ENCODE peak calls at places on chromosomes 4 and X, in ten cellular contexts. One of them, this sample, is unnamed.

GRCh38 chr4:98448923-98449322 is 187.7 kb downstream of the RAP1GDS1 start:
- DNase-seq in tibial artery: no peak
- DNase-seq in omental fat pad: no peak
- DNase-seq in CD4-positive, alpha-beta T cell: no peak
- DNase-seq in breast epithelium: no peak
- DNase-seq in kidney epithelial cell: no peak
- DNase-seq in H9: no peak
- DNase-seq in neural progenitor cell: no peak
- DNase-seq in fibroblast of lung: no peak
- DNase-seq in cardiac fibroblast: peak
- DNase-seq in this sample: no peak

GRCh38 chrX:72126048-72126415 is 5.7 kb downstream of the RTL5 start:
- DNase-seq in cardiac fibroblast: peak
- DNase-seq in kidney epithelial cell: no peak
- DNase-seq in breast epithelium: peak
- DNase-seq in H9: no peak
- DNase-seq in tibial artery: no peak
- DNase-seq in fibroblast of lung: no peak
- DNase-seq in omental fat pad: no peak
- DNase-seq in neural progenitor cell: no peak
- DNase-seq in CD4-positive, alpha-beta T cell: no peak
- DNase-seq in this sample: no peak

GRCh38 chr4:79164961-79165610 is 160.8 kb downstream of the NAA11 start:
- DNase-seq in CD4-positive, alpha-beta T cell: no peak
- DNase-seq in breast epithelium: no peak
- DNase-seq in tibial artery: no peak
- DNase-seq in cardiac fibroblast: no peak
- DNase-seq in kidney epithelial cell: no peak
- DNase-seq in neural progenitor cell: no peak
- DNase-seq in H9: no peak
- DNase-seq in omental fat pad: no peak
- DNase-seq in fibroblast of lung: no peak
- DNase-seq in this sample: no peak

GRCh38 chrX:22742174-22742573 is 257.6 kb upstream of the DDX53 start:
- DNase-seq in breast epithelium: no peak
- DNase-seq in H9: no peak
- DNase-seq in fibroblast of lung: peak
- DNase-seq in tibial artery: no peak
- DNase-seq in cardiac fibroblast: peak
- DNase-seq in kidney epithelial cell: no peak
- DNase-seq in neural progenitor cell: no peak
- DNase-seq in CD4-positive, alpha-beta T cell: no peak
- DNase-seq in omental fat pad: no peak
- DNase-seq in this sample: no peak

GRCh38 chr4:186144180-186144579 is 39.7 kb downstream of the FAM149A start:
- DNase-seq in fibroblast of lung: peak
- DNase-seq in breast epithelium: no peak
- DNase-seq in neural progenitor cell: peak
- DNase-seq in cardiac fibroblast: peak
- DNase-seq in omental fat pad: no peak
- DNase-seq in CD4-positive, alpha-beta T cell: no peak
- DNase-seq in H9: peak
- DNase-seq in tibial artery: no peak
- DNase-seq in kidney epithelial cell: no peak
- DNase-seq in this sample: peak

GRCh38 chr4:7980036-7980435 is 40.4 kb upstream of the AFAP1 start:
- DNase-seq in CD4-positive, alpha-beta T cell: no peak
- DNase-seq in cardiac fibroblast: no peak
- DNase-seq in tibial artery: no peak
- DNase-seq in omental fat pad: no peak
- DNase-seq in kidney epithelial cell: no peak
- DNase-seq in fibroblast of lung: no peak
- DNase-seq in H9: no peak
- DNase-seq in neural progenitor cell: no peak
- DNase-seq in breast epithelium: no peak
- DNase-seq in this sample: no peak

GRCh38 chrX:23403849-23404248 is 69.2 kb downstream of the PTCHD1 start:
- DNase-seq in breast epithelium: no peak
- DNase-seq in neural progenitor cell: peak
- DNase-seq in fibroblast of lung: no peak
- DNase-seq in omental fat pad: no peak
- DNase-seq in CD4-positive, alpha-beta T cell: no peak
- DNase-seq in kidney epithelial cell: no peak
- DNase-seq in cardiac fibroblast: no peak
- DNase-seq in H9: no peak
- DNase-seq in tibial artery: no peak
- DNase-seq in this sample: no peak

GRCh38 chr4:18844726-18845125 is 823.2 kb upstream of the LCORL start:
- DNase-seq in H9: no peak
- DNase-seq in breast epithelium: no peak
- DNase-seq in cardiac fibroblast: no peak
- DNase-seq in tibial artery: no peak
- DNase-seq in neural progenitor cell: no peak
- DNase-seq in kidney epithelial cell: peak
- DNase-seq in omental fat pad: no peak
- DNase-seq in fibroblast of lung: peak
- DNase-seq in CD4-positive, alpha-beta T cell: no peak
- DNase-seq in this sample: peak

GRCh38 chrX:123731258-123731986 is 1.4 kb downstream of the THOC2 start:
- DNase-seq in cardiac fibroblast: peak
- DNase-seq in CD4-positive, alpha-beta T cell: no peak
- DNase-seq in H9: no peak
- DNase-seq in fibroblast of lung: peak
- DNase-seq in omental fat pad: no peak
- DNase-seq in breast epithelium: no peak
- DNase-seq in kidney epithelial cell: no peak
- DNase-seq in tibial artery: no peak
- DNase-seq in neural progenitor cell: peak
- DNase-seq in this sample: no peak

GRCh38 chr4:72376901-72377300 is 192.1 kb downstream of the ADAMTS3 start:
- DNase-seq in omental fat pad: no peak
- DNase-seq in fibroblast of lung: no peak
- DNase-seq in kidney epithelial cell: no peak
- DNase-seq in tibial artery: no peak
- DNase-seq in cardiac fibroblast: no peak
- DNase-seq in breast epithelium: no peak
- DNase-seq in H9: no peak
- DNase-seq in neural progenitor cell: no peak
- DNase-seq in CD4-positive, alpha-beta T cell: no peak
- DNase-seq in this sample: no peak

GRCh38 chr4:169243808-169244207 is 26.9 kb downstream of the SH3RF1 start:
- DNase-seq in fibroblast of lung: peak
- DNase-seq in cardiac fibroblast: peak
- DNase-seq in breast epithelium: no peak
- DNase-seq in CD4-positive, alpha-beta T cell: no peak
- DNase-seq in tibial artery: no peak
- DNase-seq in omental fat pad: no peak
- DNase-seq in neural progenitor cell: peak
- DNase-seq in H9: no peak
- DNase-seq in kidney epithelial cell: no peak
- DNase-seq in this sample: peak

GRCh38 chr4:40473578-40474388 is 138.7 kb downstream of the CHRNA9 start:
- DNase-seq in neural progenitor cell: no peak
- DNase-seq in kidney epithelial cell: peak
- DNase-seq in fibroblast of lung: no peak
- DNase-seq in cardiac fibroblast: no peak
- DNase-seq in CD4-positive, alpha-beta T cell: no peak
- DNase-seq in H9: no peak
- DNase-seq in breast epithelium: no peak
- DNase-seq in omental fat pad: no peak
- DNase-seq in tibial artery: no peak
- DNase-seq in this sample: no peak

GRCh38 chr4:127781303-127782024 is 658 bp upstream of the HSPA4L start:
- DNase-seq in fibroblast of lung: peak
- DNase-seq in neural progenitor cell: no peak
- DNase-seq in omental fat pad: no peak
- DNase-seq in kidney epithelial cell: no peak
- DNase-seq in breast epithelium: peak
- DNase-seq in tibial artery: peak
- DNase-seq in H9: no peak
- DNase-seq in cardiac fibroblast: peak
- DNase-seq in CD4-positive, alpha-beta T cell: peak
- DNase-seq in this sample: no peak

GRCh38 chrX:119363391-119363790 is 35.7 kb upstream of the SLC25A43 start:
- DNase-seq in CD4-positive, alpha-beta T cell: no peak
- DNase-seq in tibial artery: no peak
- DNase-seq in kidney epithelial cell: no peak
- DNase-seq in neural progenitor cell: no peak
- DNase-seq in breast epithelium: no peak
- DNase-seq in H9: no peak
- DNase-seq in cardiac fibroblast: no peak
- DNase-seq in fibroblast of lung: no peak
- DNase-seq in omental fat pad: no peak
- DNase-seq in this sample: no peak

GRCh38 chrX:8803326-8803725 is 2.1 kb upstream of the FAM9A start:
- DNase-seq in H9: no peak
- DNase-seq in cardiac fibroblast: no peak
- DNase-seq in CD4-positive, alpha-beta T cell: no peak
- DNase-seq in breast epithelium: no peak
- DNase-seq in neural progenitor cell: no peak
- DNase-seq in fibroblast of lung: no peak
- DNase-seq in tibial artery: no peak
- DNase-seq in omental fat pad: no peak
- DNase-seq in kidney epithelial cell: peak
- DNase-seq in this sample: no peak

GRCh38 chrX:19563746-19564145 is 48.4 kb upstream of the MAP3K15 start:
- DNase-seq in omental fat pad: no peak
- DNase-seq in neural progenitor cell: no peak
- DNase-seq in kidney epithelial cell: no peak
- DNase-seq in tibial artery: no peak
- DNase-seq in CD4-positive, alpha-beta T cell: no peak
- DNase-seq in cardiac fibroblast: no peak
- DNase-seq in fibroblast of lung: no peak
- DNase-seq in H9: no peak
- DNase-seq in breast epithelium: no peak
- DNase-seq in this sample: no peak

GRCh38 chrX:16711219-16712115 is 1.0 kb downstream of the CTPS2 start:
- DNase-seq in cardiac fibroblast: no peak
- DNase-seq in tibial artery: no peak
- DNase-seq in neural progenitor cell: no peak
- DNase-seq in H9: no peak
- DNase-seq in kidney epithelial cell: no peak
- DNase-seq in CD4-positive, alpha-beta T cell: no peak
- DNase-seq in breast epithelium: no peak
- DNase-seq in fibroblast of lung: peak
- DNase-seq in omental fat pad: no peak
- DNase-seq in this sample: no peak

GRCh38 chr4:147787204-147787603 is 55.3 kb downstream of the ARHGAP10 start:
- DNase-seq in cardiac fibroblast: peak
- DNase-seq in omental fat pad: no peak
- DNase-seq in H9: no peak
- DNase-seq in tibial artery: no peak
- DNase-seq in neural progenitor cell: no peak
- DNase-seq in CD4-positive, alpha-beta T cell: no peak
- DNase-seq in breast epithelium: no peak
- DNase-seq in kidney epithelial cell: no peak
- DNase-seq in fibroblast of lung: no peak
- DNase-seq in this sample: peak
- TF ChIP-seq CTCF in cardiac fibroblast: no peak
- TF ChIP-seq CTCF in omental fat pad: no peak
- TF ChIP-seq CTCF in H9: no peak
- TF ChIP-seq CTCF in tibial artery: no peak
- TF ChIP-seq CTCF in neural progenitor cell: no peak
- TF ChIP-seq CTCF in CD4-positive, alpha-beta T cell: no peak
- TF ChIP-seq CTCF in breast epithelium: no peak
- TF ChIP-seq CTCF in kidney epithelial cell: no peak
- TF ChIP-seq CTCF in fibroblast of lung: no peak
- TF ChIP-seq CTCF in this sample: no peak

DNA sequence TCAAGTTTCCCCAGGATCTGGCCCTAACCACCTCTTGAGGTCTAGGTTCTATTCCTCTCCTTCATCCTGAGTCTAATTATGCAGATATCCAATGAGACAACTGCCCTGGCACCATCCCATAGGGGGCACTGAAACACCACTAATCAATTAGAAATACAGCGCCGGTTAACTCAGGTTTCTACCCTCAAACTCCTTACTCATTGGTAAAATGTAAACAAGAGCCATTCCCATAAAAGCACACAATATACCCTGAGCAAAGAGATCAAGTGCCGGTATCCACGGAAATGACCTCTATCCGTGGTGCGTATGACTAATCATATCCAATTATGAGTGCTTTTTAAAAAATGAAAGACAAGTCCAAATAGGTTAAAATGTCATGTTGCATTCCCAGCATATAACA is 141.3 kb downstream of the MAML3 start:
- DNase-seq in omental fat pad: peak
- DNase-seq in kidney epithelial cell: peak
- DNase-seq in neural progenitor cell: peak
- DNase-seq in cardiac fibroblast: peak
- DNase-seq in tibial artery: no peak
- DNase-seq in breast epithelium: no peak
- DNase-seq in fibroblast of lung: peak
- DNase-seq in CD4-positive, alpha-beta T cell: peak
- DNase-seq in H9: peak
- DNase-seq in this sample: peak
- TF ChIP-seq CTCF in omental fat pad: no peak
- TF ChIP-seq CTCF in kidney epithelial cell: peak
- TF ChIP-seq CTCF in neural progenitor cell: peak
- TF ChIP-seq CTCF in cardiac fibroblast: peak
- TF ChIP-seq CTCF in tibial artery: peak
- TF ChIP-seq CTCF in breast epithelium: no peak
- TF ChIP-seq CTCF in fibroblast of lung: peak
- TF ChIP-seq CTCF in CD4-positive, alpha-beta T cell: peak
- TF ChIP-seq CTCF in H9: peak
- TF ChIP-seq CTCF in this sample: peak

DNA sequence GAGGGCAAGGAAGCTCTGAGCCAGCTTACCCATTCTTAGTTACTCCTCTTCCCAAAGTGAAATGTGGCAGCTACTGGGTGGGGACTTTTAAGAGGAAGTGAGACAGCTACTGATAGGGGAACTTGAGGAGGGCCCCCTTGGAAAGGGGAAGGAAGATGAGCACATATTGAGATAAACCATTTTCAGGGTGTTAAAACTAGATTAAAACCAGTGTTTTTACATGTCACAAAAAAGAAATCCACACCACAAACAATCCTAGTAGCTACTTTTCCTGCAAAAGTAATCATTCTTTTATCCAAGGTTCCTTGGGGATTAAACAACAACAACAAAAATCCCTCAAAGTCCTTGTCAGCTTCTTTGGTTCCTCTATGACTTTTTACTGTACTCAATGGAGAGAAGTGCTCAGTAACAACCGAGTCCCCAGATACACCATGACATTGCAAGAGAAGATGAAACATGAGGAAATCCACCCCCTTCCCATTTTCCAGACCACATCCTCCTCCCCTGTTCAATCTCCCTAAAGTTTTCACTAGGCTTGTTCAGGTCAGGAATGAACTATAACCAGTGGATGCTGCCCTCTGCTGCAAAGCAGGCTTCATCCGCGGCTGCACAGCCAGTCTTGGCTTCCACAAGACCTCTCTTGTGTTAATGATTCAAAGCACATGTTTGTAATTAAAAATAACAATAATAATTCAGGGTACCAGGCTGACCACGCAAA is 113.5 kb upstream of the TMEM164 start:
- DNase-seq in H9: no peak
- DNase-seq in neural progenitor cell: peak
- DNase-seq in tibial artery: no peak
- DNase-seq in kidney epithelial cell: no peak
- DNase-seq in omental fat pad: no peak
- DNase-seq in fibroblast of lung: peak
- DNase-seq in cardiac fibroblast: peak
- DNase-seq in breast epithelium: no peak
- DNase-seq in CD4-positive, alpha-beta T cell: no peak
- DNase-seq in this sample: peak
- TF ChIP-seq CTCF in H9: peak
- TF ChIP-seq CTCF in neural progenitor cell: peak
- TF ChIP-seq CTCF in tibial artery: no peak
- TF ChIP-seq CTCF in kidney epithelial cell: no peak
- TF ChIP-seq CTCF in omental fat pad: no peak
- TF ChIP-seq CTCF in fibroblast of lung: peak
- TF ChIP-seq CTCF in cardiac fibroblast: peak
- TF ChIP-seq CTCF in breast epithelium: no peak
- TF ChIP-seq CTCF in CD4-positive, alpha-beta T cell: no peak
- TF ChIP-seq CTCF in this sample: peak

GRCh38 chrX:15146515-15146914 is 123.4 kb downstream of the ASB9 start:
- DNase-seq in cardiac fibroblast: peak
- DNase-seq in breast epithelium: no peak
- DNase-seq in omental fat pad: no peak
- DNase-seq in CD4-positive, alpha-beta T cell: no peak
- DNase-seq in tibial artery: no peak
- DNase-seq in fibroblast of lung: peak
- DNase-seq in H9: peak
- DNase-seq in neural progenitor cell: peak
- DNase-seq in kidney epithelial cell: no peak
- DNase-seq in this sample: no peak
- TF ChIP-seq CTCF in cardiac fibroblast: peak
- TF ChIP-seq CTCF in breast epithelium: no peak
- TF ChIP-seq CTCF in omental fat pad: no peak
- TF ChIP-seq CTCF in CD4-positive, alpha-beta T cell: peak
- TF ChIP-seq CTCF in tibial artery: no peak
- TF ChIP-seq CTCF in fibroblast of lung: peak
- TF ChIP-seq CTCF in H9: peak
- TF ChIP-seq CTCF in neural progenitor cell: peak
- TF ChIP-seq CTCF in kidney epithelial cell: peak
- TF ChIP-seq CTCF in this sample: peak